ENCODE peak calls at places on chromosome 22, in four cellular contexts. One of them, this sample, is unnamed.

GRCh38 chr22:25758316-25758715 is 16.3 kb downstream of the MYO18B start:
- DNase-seq in mesenchymal stem cell: no peak
- DNase-seq in IMR-90: no peak
- DNase-seq in neuronal stem cell: no peak
- DNase-seq in this sample: no peak

GRCh38 chr22:42688241-42688913 is 32.3 kb downstream of the A4GALT start:
- DNase-seq in IMR-90: peak; percentile 93
- DNase-seq in mesenchymal stem cell: peak; percentile 96
- DNase-seq in neuronal stem cell: peak; percentile 38
- DNase-seq in this sample: no peak

GRCh38 chr22:25091449-25091848 is 108.2 kb upstream of the CRYBB3 start:
- DNase-seq in mesenchymal stem cell: no peak
- DNase-seq in IMR-90: no peak
- DNase-seq in neuronal stem cell: no peak
- DNase-seq in this sample: no peak

GRCh38 chr22:29106839-29107238 is 34.0 kb downstream of the KREMEN1 start:
- DNase-seq in IMR-90: no peak
- DNase-seq in neuronal stem cell: no peak
- DNase-seq in mesenchymal stem cell: no peak
- DNase-seq in this sample: no peak

GRCh38 chr22:43925433-43926348 is 2.1 kb downstream of the PNPLA3 start:
- DNase-seq in mesenchymal stem cell: peak; percentile 47
- DNase-seq in neuronal stem cell: peak; percentile 80
- DNase-seq in IMR-90: no peak
- DNase-seq in this sample: no peak

GRCh38 chr22:24330636-24331035 is 60.0 kb downstream of the SPECC1L start:
- DNase-seq in IMR-90: no peak
- DNase-seq in mesenchymal stem cell: no peak
- DNase-seq in neuronal stem cell: no peak
- DNase-seq in this sample: no peak

GRCh38 chr22:35330258-35330861 is 30.7 kb downstream of the TOM1 start:
- DNase-seq in mesenchymal stem cell: peak; percentile 94
- DNase-seq in IMR-90: peak; percentile 86
- DNase-seq in neuronal stem cell: no peak
- DNase-seq in this sample: no peak

GRCh38 chr22:26050079-26050478 is 119.2 kb upstream of the SEZ6L start:
- DNase-seq in IMR-90: no peak
- DNase-seq in neuronal stem cell: no peak
- DNase-seq in mesenchymal stem cell: no peak
- DNase-seq in this sample: no peak

GRCh38 chr22:32985899-32986772 is 72.0 kb downstream of the SYN3 start:
- DNase-seq in IMR-90: peak; percentile 71
- DNase-seq in neuronal stem cell: peak; percentile 83
- DNase-seq in mesenchymal stem cell: peak; percentile 82
- DNase-seq in this sample: peak; percentile 36

GRCh38 chr22:24894220-24894975 is 52.1 kb downstream of the LHFPL7 start:
- DNase-seq in neuronal stem cell: no peak
- DNase-seq in mesenchymal stem cell: peak; percentile 93
- DNase-seq in IMR-90: peak; percentile 68
- DNase-seq in this sample: no peak

GRCh38 chr22:43829904-43830851 is 18.1 kb upstream of the EFCAB6 start:
- DNase-seq in IMR-90: peak; percentile 54
- DNase-seq in mesenchymal stem cell: no peak
- DNase-seq in neuronal stem cell: no peak
- DNase-seq in this sample: no peak

GRCh38 chr22:23070418-23071162 is at the start of gene GNAZ:
- DNase-seq in mesenchymal stem cell: no peak
- DNase-seq in neuronal stem cell: peak; percentile 51
- DNase-seq in IMR-90: no peak
- DNase-seq in this sample: peak; percentile 78

GRCh38 chr22:35882226-35883027 is 146.2 kb downstream of the RBFOX2 start:
- DNase-seq in neuronal stem cell: no peak
- DNase-seq in IMR-90: peak; percentile 41
- DNase-seq in mesenchymal stem cell: no peak
- DNase-seq in this sample: no peak

GRCh38 chr22:40107244-40107643 is 70.5 kb upstream of the TNRC6B start:
- DNase-seq in mesenchymal stem cell: peak; percentile 18
- DNase-seq in neuronal stem cell: no peak
- DNase-seq in IMR-90: no peak
- DNase-seq in this sample: no peak

GRCh38 chr22:40105755-40106154 is 72.0 kb upstream of the TNRC6B start:
- DNase-seq in mesenchymal stem cell: no peak
- DNase-seq in IMR-90: no peak
- DNase-seq in neuronal stem cell: no peak
- DNase-seq in this sample: no peak

GRCh38 chr22:40101417-40102101 is 76.2 kb upstream of the TNRC6B start:
- DNase-seq in neuronal stem cell: peak; percentile 71
- DNase-seq in mesenchymal stem cell: no peak
- DNase-seq in IMR-90: no peak
- DNase-seq in this sample: no peak
- H3K18ac ChIP-seq in neuronal stem cell: no peak overlapping the region
- H3K18ac ChIP-seq in mesenchymal stem cell: no peak overlapping the region
- H3K18ac ChIP-seq in IMR-90: no peak overlapping the region
- H3K18ac ChIP-seq in this sample: no peak overlapping the region

GRCh38 chr22:46378499-46379300 is 43.2 kb downstream of the TRMU start:
- DNase-seq in IMR-90: no peak
- DNase-seq in neuronal stem cell: no peak
- DNase-seq in mesenchymal stem cell: no peak
- DNase-seq in this sample: no peak
- H4K91ac ChIP-seq in IMR-90: no peak overlapping the region
- H4K91ac ChIP-seq in neuronal stem cell: no peak overlapping the region
- H4K91ac ChIP-seq in mesenchymal stem cell: no peak overlapping the region
- H4K91ac ChIP-seq in this sample: peak overlapping the region; percentile 68

DNA sequence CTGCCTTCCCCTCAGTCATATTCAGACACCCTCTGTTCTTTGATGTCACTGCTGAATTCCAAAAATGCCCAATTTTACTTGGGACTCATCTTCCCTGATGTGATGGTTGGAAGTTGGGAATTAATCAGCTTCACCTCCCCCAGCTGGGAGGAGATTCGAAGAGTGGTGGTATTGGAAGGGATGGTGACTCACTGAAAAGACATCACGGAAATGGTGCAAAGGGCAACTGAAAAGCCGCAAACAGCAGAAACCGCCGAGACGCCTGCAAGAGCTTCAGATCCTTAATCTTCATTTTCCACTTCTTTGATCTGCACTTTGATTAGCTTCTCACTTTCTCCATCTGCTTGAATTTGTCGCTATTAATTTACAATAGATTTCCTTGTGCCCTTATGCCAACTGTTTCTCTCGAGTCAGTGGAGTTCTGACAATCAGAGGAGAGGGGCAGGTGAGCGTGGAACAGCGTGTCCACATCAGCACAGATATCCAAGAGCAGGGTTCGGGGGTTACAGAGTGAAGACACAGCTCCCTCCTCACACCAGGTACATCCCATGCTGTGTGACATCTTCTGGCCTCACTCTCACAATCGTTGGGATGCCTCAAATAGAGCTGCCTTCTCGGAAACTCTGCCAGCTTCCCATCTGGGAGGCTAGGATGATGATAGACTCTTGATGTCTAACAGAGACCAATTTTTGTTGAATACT is 325.4 kb downstream of the BRD1 start:
- DNase-seq in neuronal stem cell: no peak
- DNase-seq in mesenchymal stem cell: peak; percentile 26
- DNase-seq in IMR-90: no peak
- DNase-seq in this sample: no peak
- H3K18ac ChIP-seq in neuronal stem cell: no peak overlapping the region
- H3K18ac ChIP-seq in mesenchymal stem cell: no peak overlapping the region
- H3K18ac ChIP-seq in IMR-90: no peak overlapping the region
- H3K18ac ChIP-seq in this sample: no peak overlapping the region

DNA sequence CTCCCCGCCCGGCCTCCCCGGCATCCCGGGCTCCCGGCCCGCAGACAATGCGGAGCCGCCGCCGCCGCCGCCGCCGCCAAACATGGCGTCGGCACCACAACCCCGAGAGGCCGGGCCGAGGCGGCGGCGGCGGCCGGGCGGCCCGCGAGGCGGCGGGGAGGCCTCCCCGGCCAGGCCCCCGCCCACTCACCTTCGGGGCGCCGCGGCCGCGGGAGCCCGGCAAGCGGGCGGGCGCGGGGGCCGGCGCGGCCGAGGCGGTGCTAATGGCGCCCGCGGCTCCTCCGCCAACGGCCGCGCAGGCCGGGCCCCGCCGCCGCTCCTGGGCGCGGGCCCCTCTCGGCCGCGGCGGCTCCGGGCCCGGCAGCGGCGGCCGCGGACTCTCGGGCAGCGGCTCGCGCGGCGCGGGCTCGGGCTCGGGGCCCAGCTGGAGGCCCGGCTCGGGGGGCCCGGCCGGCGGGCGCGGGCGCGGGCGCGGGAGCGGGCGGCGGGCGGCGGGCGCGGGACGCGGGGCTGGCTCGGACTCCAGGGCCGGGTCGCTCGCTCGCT is 293 bp downstream of the BRD1 start:
- DNase-seq in IMR-90: no peak
- DNase-seq in mesenchymal stem cell: peak; percentile 29
- DNase-seq in neuronal stem cell: no peak
- DNase-seq in this sample: no peak
- H4K91ac ChIP-seq in IMR-90: no peak overlapping the region
- H4K91ac ChIP-seq in mesenchymal stem cell: no peak overlapping the region
- H4K91ac ChIP-seq in neuronal stem cell: no peak overlapping the region
- H4K91ac ChIP-seq in this sample: no peak overlapping the region

GRCh38 chr22:37189011-37189466 is 992 bp upstream of the C1QTNF6 start:
- DNase-seq in neuronal stem cell: no peak
- DNase-seq in mesenchymal stem cell: peak; percentile 51
- DNase-seq in IMR-90: no peak
- DNase-seq in this sample: no peak

GRCh38 chr22:37186997-37187522 is 987 bp downstream of the C1QTNF6 start:
- DNase-seq in neuronal stem cell: no peak
- DNase-seq in IMR-90: peak; percentile 9
- DNase-seq in mesenchymal stem cell: peak; percentile 67
- DNase-seq in this sample: no peak

GRCh38 chr22:37187552-37187890 is 526 bp downstream of the C1QTNF6 start:
- DNase-seq in mesenchymal stem cell: peak; percentile 78
- DNase-seq in IMR-90: peak; percentile 37
- DNase-seq in neuronal stem cell: no peak
- DNase-seq in this sample: no peak

GRCh38 chr22:37186228-37186996 is 1.6 kb downstream of the C1QTNF6 start:
- DNase-seq in mesenchymal stem cell: peak; percentile 88
- DNase-seq in neuronal stem cell: no peak
- DNase-seq in IMR-90: peak; percentile 88
- DNase-seq in this sample: no peak

DNA sequence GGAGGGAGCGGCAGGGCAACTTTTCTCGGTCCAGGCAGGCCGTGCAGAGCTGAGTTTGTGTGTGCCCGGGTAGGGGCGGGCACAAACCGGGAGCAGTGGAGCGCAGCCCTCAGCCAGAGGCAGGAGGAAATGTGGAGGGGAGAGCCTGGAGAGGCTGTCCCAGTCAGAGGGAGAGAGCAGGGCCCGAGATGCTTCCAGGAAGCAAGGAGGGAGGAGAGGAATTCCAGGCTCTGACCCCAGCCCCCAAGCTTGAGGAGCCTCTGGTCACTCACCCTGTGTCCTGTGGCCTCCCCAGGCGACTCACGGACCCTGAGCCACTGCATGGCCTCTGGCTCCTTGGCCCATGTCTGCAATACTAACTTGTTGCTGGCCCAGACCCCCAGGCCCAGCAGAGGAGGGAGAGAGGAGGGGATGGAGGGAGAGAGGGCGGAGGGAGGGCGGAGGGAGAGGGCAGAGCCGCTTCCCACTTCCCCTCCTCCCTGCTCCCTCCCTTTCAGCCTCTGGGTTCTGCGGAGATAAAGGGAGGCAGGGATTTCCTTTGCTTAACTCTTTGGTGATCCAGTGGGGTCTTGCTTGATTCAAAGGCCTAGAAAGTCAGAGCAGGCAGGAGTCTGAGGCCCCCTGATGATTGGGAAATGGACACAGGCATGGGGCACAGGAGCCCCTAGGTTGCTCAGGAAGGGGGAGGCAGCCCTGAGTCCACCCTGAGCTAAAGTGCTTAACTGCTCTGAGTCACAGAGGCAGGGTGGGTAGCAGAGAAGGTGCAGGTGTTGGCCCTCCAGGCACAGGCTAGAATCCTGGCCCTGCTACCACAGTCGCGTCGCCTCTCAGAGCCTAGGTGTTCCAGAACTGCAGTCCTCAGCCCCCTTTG is at the start of gene C1QTNF6:
- DNase-seq in IMR-90: peak; percentile 35
- DNase-seq in mesenchymal stem cell: peak; percentile 75
- DNase-seq in neuronal stem cell: peak; percentile 64
- DNase-seq in this sample: peak; percentile 78
- H3K18ac ChIP-seq in IMR-90: peak within 1 kb of the TSS; percentile 84
- H3K18ac ChIP-seq in mesenchymal stem cell: peak within 1 kb of the TSS; percentile 99
- H3K18ac ChIP-seq in neuronal stem cell: peak within 1 kb of the TSS; percentile 96
- H3K18ac ChIP-seq in this sample: peak within 1 kb of the TSS; percentile 98

GRCh38 chr22:48088926-48089536 is 1326.6 kb downstream of the TBC1D22A start:
- DNase-seq in neuronal stem cell: no peak
- DNase-seq in mesenchymal stem cell: no peak
- DNase-seq in IMR-90: no peak
- DNase-seq in this sample: no peak

GRCh38 chr22:48091060-48091650 is 1328.7 kb downstream of the TBC1D22A start:
- DNase-seq in neuronal stem cell: no peak
- DNase-seq in mesenchymal stem cell: no peak
- DNase-seq in IMR-90: no peak
- DNase-seq in this sample: no peak

GRCh38 chr22:48089601-48090331 is 1327.3 kb downstream of the TBC1D22A start:
- DNase-seq in neuronal stem cell: no peak
- DNase-seq in IMR-90: no peak
- DNase-seq in mesenchymal stem cell: no peak
- DNase-seq in this sample: no peak

GRCh38 chr22:48091656-48092223 is 1329.3 kb downstream of the TBC1D22A start:
- DNase-seq in neuronal stem cell: no peak
- DNase-seq in mesenchymal stem cell: no peak
- DNase-seq in IMR-90: no peak
- DNase-seq in this sample: no peak

GRCh38 chr22:48090332-48090672 is 1327.9 kb downstream of the TBC1D22A start:
- DNase-seq in IMR-90: no peak
- DNase-seq in mesenchymal stem cell: no peak
- DNase-seq in neuronal stem cell: no peak
- DNase-seq in this sample: no peak
- H4K91ac ChIP-seq in IMR-90: no peak overlapping the region
- H4K91ac ChIP-seq in mesenchymal stem cell: no peak overlapping the region
- H4K91ac ChIP-seq in neuronal stem cell: no peak overlapping the region
- H4K91ac ChIP-seq in this sample: no peak overlapping the region

GRCh38 chr22:39336411-39336810 is 13.4 kb upstream of the SYNGR1 start:
- DNase-seq in IMR-90: no peak
- DNase-seq in mesenchymal stem cell: no peak
- DNase-seq in neuronal stem cell: no peak
- DNase-seq in this sample: no peak

GRCh38 chr22:39327995-39328754 is 8.8 kb upstream of the RPL3 start:
- DNase-seq in IMR-90: no peak
- DNase-seq in mesenchymal stem cell: no peak
- DNase-seq in neuronal stem cell: no peak
- DNase-seq in this sample: no peak

GRCh38 chr22:39332441-39333064 is 13.1 kb upstream of the RPL3 start:
- DNase-seq in mesenchymal stem cell: no peak
- DNase-seq in neuronal stem cell: no peak
- DNase-seq in IMR-90: no peak
- DNase-seq in this sample: no peak
- H3K18ac ChIP-seq in mesenchymal stem cell: peak overlapping the region; percentile 12
- H3K18ac ChIP-seq in neuronal stem cell: no peak overlapping the region
- H3K18ac ChIP-seq in IMR-90: no peak overlapping the region
- H3K18ac ChIP-seq in this sample: no peak overlapping the region

DNA sequence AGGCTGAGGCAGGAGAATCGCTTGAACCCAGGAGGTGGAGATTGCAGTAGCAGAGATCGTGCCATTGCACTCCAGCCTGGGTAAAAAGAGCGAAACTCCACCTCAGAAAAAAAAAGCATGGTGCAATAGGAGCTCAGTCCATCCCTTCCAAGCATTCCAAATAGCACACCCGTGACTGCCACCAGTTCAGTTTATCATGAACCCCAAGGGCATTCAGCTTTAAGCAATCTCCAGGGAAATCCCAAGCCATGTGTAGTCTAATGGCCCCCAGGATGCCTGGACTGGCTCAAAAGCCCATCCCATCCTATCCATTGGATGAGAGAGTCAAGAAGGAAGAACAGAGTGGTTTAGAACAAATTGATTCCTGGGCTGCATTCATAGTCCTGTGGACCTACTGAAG is 16.2 kb downstream of the MICAL3 start:
- DNase-seq in IMR-90: no peak
- DNase-seq in mesenchymal stem cell: no peak
- DNase-seq in neuronal stem cell: no peak
- DNase-seq in this sample: no peak
- H4K91ac ChIP-seq in IMR-90: no peak overlapping the region
- H4K91ac ChIP-seq in mesenchymal stem cell: no peak overlapping the region
- H4K91ac ChIP-seq in neuronal stem cell: no peak overlapping the region
- H4K91ac ChIP-seq in this sample: no peak overlapping the region

This sample was measured in H1.